ENCODE peak calls at places on chromosome 5, in six cellular contexts. V, X, D, M, O and T are unnamed samples. For H3K4me1, the result is how much of the 10 kb centered on the place peaks cover.

GRCh38 chr5:139820606-139821005 is 25.0 kb downstream of the PSD2 start:
- DNase-seq in D (no peak), X (no peak), O (no peak), V (no peak), M (no peak), T (no peak)

GRCh38 chr5:74336286-74336685 is 304.2 kb downstream of the ENC1 start:
- DNase-seq in D (no peak), O (no peak), M (no peak), X (peak), V (peak), T (no peak)

GRCh38 chr5:139746691-139747582 is 48.7 kb upstream of the PSD2 start:
- DNase-seq in D (peak), X (no peak), V (peak), M (peak), O (no peak), T (no peak)

GRCh38 chr5:127404190-127404589 is 113.2 kb upstream of the PRRC1 start:
- DNase-seq in V (no peak), O (no peak), D (no peak), M (no peak), X (no peak), T (no peak)

GRCh38 chr5:5686356-5686755 is 263.9 kb downstream of the ICE1 start:
- DNase-seq in V (no peak), D (no peak), O (no peak), M (no peak), X (no peak), T (no peak)

GRCh38 chr5:55037046-55037771 is 13.2 kb downstream of the GZMK start:
- DNase-seq in D (peak), X (peak), M (no peak), O (peak), V (peak), T (no peak)

GRCh38 chr5:175472378-175472777 is 6.0 kb upstream of the SFXN1 start:
- DNase-seq in M (no peak), X (no peak), V (no peak), O (no peak), D (no peak), T (no peak)

GRCh38 chr5:122775713-122776084 is 819 bp downstream of the SNX2 start:
- DNase-seq in O (peak), M (no peak), D (no peak), X (no peak), V (no peak), T (no peak)

GRCh38 chr5:39942606-39943005 is 517.8 kb upstream of the DAB2 start:
- DNase-seq in D (no peak), V (no peak), M (no peak), O (no peak), X (no peak), T (no peak)

GRCh38 chr5:67143549-67143948 is 53.0 kb downstream of the CD180 start:
- DNase-seq in X (no peak), D (no peak), M (no peak), O (no peak), V (no peak), T (no peak)

GRCh38 chr5:160303690-160304089 is 8.7 kb downstream of the CCNJL start:
- DNase-seq in V (no peak), M (no peak), X (no peak), D (no peak), O (no peak), T (no peak)

GRCh38 chr5:120615967-120616645 is 152.0 kb downstream of the PRR16 start:
- DNase-seq in O (peak), X (peak), D (no peak), V (peak), M (no peak), T (no peak)

GRCh38 chr5:61649231-61649630 is 317.2 kb downstream of the ZSWIM6 start:
- DNase-seq in X (no peak), V (no peak), O (no peak), D (no peak), M (no peak), T (no peak)

GRCh38 chr5:40436535-40437237 is 243.0 kb upstream of the PTGER4 start:
- DNase-seq in M (no peak), D (peak), X (no peak), V (no peak), O (no peak), T (no peak)

GRCh38 chr5:179143446-179143845 is 83.3 kb downstream of the ZNF354C start:
- DNase-seq in V (peak), M (no peak), X (peak), O (no peak), D (no peak), T (no peak)

GRCh38 chr5:178203670-178204204 is 596 bp upstream of the HNRNPAB start:
- DNase-seq in V (no peak), M (no peak), O (no peak), X (no peak), D (no peak), T (no peak)

GRCh38 chr5:168697034-168697720 is 118.0 kb upstream of the PANK3 start:
- DNase-seq in V (no peak), O (no peak), M (no peak), D (no peak), X (no peak), T (no peak)

GRCh38 chr5:141172381-141173204 is at the start of gene PCDHB7:
- DNase-seq in D (peak), V (peak), M (no peak), O (peak), X (peak), T (no peak)

GRCh38 chr5:33526755-33527154 is 86.0 kb downstream of the TARS1 start:
- DNase-seq in X (no peak), V (no peak), M (no peak), O (no peak), D (no peak), T (no peak)

GRCh38 chr5:123085638-123086286 is 3.3 kb upstream of the PRDM6 start:
- DNase-seq in M (no peak), X (no peak), V (no peak), O (no peak), D (no peak), T (no peak)

GRCh38 chr5:66828551-66829421 is 232.6 kb downstream of the MAST4 start:
- DNase-seq in O (no peak), X (peak), V (peak), D (peak), M (peak), T (no peak)

GRCh38 chr5:82105457-82105856 is 133.6 kb downstream of the ATG10 start:
- DNase-seq in X (peak), O (no peak), V (peak), M (no peak), D (no peak), T (no peak)

GRCh38 chr5:56330806-56331205 is 97.7 kb upstream of the ANKRD55 start:
- DNase-seq in X (no peak), V (no peak), M (no peak), O (no peak), D (no peak), T (no peak)

GRCh38 chr5:140037012-140037411 is 6.1 kb downstream of the NRG2 start:
- DNase-seq in M (no peak), X (no peak), D (no peak), V (no peak), O (no peak), T (no peak)

DNA sequence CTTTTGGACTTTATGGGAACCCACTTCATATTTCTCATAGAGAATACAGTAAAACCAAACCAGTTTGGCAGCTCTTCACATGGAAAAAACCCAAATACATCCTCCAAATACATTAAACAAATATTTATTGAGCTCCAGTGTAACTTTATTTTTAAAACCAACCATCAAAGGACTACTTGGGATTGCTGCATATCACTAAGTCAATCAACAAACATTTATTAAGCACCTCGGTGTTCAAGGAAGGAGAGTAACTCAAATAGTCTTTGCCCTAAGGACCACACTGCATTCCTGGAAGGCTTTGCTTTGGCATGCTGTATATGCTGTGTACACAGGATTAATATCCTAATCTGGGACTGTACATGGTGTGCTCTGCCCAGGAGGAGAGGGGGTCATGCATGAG is 11.2 kb downstream of the VDAC1 start:
- DNase-seq in X (no peak), M (no peak), D (no peak), O (no peak), V (no peak), T (no peak)
- H3K4me1 ChIP-seq in X (under half), M (under half), D (under half), O (half or more), V (under half), T (half or more)

GRCh38 chr5:119373449-119373858 is 17.6 kb downstream of the TNFAIP8 start:
- DNase-seq in X (no peak), V (no peak), O (no peak), M (no peak), D (no peak), T (no peak)

GRCh38 chr5:119367502-119368237 is 11.9 kb downstream of the TNFAIP8 start:
- DNase-seq in O (no peak), X (no peak), V (peak), D (no peak), M (no peak), T (no peak)

GRCh38 chr5:119368238-119368630 is 12.4 kb downstream of the TNFAIP8 start:
- DNase-seq in V (no peak), D (peak), M (no peak), X (no peak), O (no peak), T (no peak)

GRCh38 chr5:119366537-119366874 is 10.7 kb downstream of the TNFAIP8 start:
- DNase-seq in D (peak), X (no peak), M (no peak), O (no peak), V (no peak), T (no peak)

DNA sequence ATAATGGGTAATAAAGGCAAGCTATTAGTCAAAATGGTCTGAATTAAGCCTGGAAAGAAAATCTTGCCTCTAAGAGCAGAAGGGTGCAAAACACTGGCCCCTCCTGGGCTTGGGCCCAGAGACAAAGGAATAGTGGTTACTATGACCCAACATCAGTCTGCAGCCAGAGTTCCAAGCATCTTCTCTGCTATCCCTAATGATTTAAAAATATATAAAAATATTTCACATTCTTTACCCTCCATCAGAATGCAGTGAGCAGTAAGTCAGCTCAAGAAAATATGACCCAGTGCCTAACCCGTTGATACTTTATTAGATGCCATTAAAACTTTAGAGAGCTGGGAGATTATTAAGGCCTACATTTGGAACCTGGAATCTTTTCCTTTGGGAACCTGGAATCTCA is 14.7 kb downstream of the TNFAIP8 start:
- DNase-seq in M (no peak), D (no peak), X (no peak), O (no peak), V (peak), T (no peak)
- H3K4me1 ChIP-seq in M (under half), D (under half), X (under half), O (under half), V (under half), T (under half)

GRCh38 chr5:124643306-124643705 is 103.1 kb downstream of the ZNF608 start:
- DNase-seq in D (no peak), X (peak), O (no peak), V (no peak), M (no peak), T (no peak)

GRCh38 chr5:124642148-124642547 is 104.3 kb downstream of the ZNF608 start:
- DNase-seq in M (no peak), D (no peak), V (no peak), X (no peak), O (no peak), T (no peak)

GRCh38 chr5:124641154-124641792 is 105.2 kb downstream of the ZNF608 start:
- DNase-seq in D (no peak), M (peak), X (no peak), V (no peak), O (no peak), T (no peak)

GRCh38 chr5:124634820-124635323 is 111.6 kb downstream of the ZNF608 start:
- DNase-seq in V (peak), X (no peak), D (no peak), M (no peak), O (no peak), T (no peak)

DNA sequence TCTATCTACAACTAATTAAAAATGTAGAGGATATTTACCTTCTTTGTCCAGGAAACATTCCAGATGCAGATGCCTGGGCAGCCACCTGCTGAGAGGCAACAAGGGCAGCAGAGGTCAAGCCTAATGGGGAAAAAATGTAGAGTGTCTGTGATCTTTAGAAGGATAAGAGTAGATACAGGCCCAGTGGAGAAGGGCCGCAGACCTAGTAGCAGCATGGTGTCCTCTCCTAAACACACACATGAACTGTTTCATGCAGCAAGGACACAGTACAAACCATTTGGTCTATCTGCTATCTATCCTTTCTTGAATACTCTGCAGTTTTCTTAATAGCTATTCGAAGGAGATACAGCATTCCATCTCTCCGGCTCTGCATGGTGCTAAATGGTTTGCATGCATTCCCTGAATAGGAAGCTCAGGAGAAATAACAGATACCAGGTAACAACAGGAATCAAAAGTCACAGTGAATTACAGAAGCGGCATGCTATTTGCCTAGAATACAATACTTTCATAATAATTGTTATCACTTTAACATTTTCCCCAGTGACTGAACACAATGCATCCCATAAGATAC is 107.3 kb downstream of the ZNF608 start:
- DNase-seq in V (no peak), O (no peak), X (peak), M (no peak), D (no peak), T (no peak)
- H3K4me1 ChIP-seq in V (under half), O (under half), X (under half), M (under half), D (under half), T (under half)

DNA sequence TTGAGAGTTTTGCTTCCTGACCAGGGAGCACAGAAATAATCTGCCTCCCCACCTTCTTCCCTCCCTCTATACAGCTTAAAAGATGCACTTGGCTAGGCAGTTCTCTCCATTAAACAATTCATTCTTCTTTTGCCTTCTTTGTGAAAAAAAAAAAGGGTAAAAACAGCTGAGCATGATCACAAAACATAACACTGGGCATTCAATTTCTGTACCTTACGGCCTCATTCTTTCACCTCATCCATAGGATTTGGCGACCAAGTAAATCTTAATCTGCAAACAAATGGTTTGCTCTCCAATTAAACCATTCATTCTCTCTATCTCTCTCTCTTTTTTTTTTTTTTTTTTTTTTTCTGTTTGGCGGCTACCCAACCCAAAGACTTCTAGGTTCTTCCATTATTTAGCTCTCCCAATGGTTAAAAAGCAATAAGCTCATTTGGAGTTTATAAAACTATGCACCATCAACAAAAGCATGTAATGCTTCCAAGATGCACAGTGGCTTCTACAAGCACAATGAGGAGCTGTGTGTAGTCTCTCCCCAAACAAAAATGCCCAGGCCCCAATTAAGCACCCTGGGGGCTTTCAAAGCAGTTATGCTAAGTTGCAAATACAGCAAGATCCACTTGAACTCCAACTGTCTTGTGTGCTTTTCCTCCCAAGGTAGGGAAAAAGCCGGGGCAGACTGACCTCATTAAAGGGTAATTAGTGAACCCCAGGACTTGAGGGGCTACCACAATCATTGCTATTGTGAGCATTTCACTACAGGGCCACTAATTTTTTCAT is 13.4 kb downstream of the ZNF608 start:
- DNase-seq in V (no peak), X (peak), D (no peak), M (no peak), O (no peak), T (no peak)
- H3K4me1 ChIP-seq in V (under half), X (half or more), D (under half), M (under half), O (under half), T (under half)